ENCODE peak calls at places on chromosomes 5 and 9, in four cellular contexts. E is H1, C is HepG2, X is GM12878. B is an unnamed sample.

GRCh38 chr5:115343855-115344254 is 47.4 kb upstream of the CCDC112 start:
- DNase-seq in E (no peak), C (peak; percentile 12), X (no peak), B (no peak)

GRCh38 chr5:95261369-95262175 is 23.3 kb downstream of the MCTP1 start:
- DNase-seq in E (no peak), C (peak; percentile 37), X (no peak), B (peak; percentile 31)

GRCh38 chr9:120344230-120344629 is 235.7 kb downstream of the CDK5RAP2 start:
- DNase-seq in E (no peak), C (peak; percentile 37), X (no peak), B (no peak)

GRCh38 chr5:155952486-155953105 is 374.4 kb upstream of the SGCD start:
- DNase-seq in E (no peak), C (no peak), X (no peak), B (no peak)

GRCh38 chr5:5598547-5599113 is 176.2 kb downstream of the ICE1 start:
- DNase-seq in E (no peak), C (no peak), X (no peak), B (peak; percentile 34)

GRCh38 chr5:154523704-154524103 is 45.7 kb upstream of the HAND1 start:
- DNase-seq in E (no peak), C (no peak), X (no peak), B (peak; percentile 40)

GRCh38 chr5:171720086-171720485 is 65.5 kb upstream of the SMIM23 start:
- DNase-seq in E (no peak), C (no peak), X (no peak), B (no peak)

GRCh38 chr5:175889910-175890684 is 18.7 kb downstream of the CPLX2 start:
- DNase-seq in E (no peak), C (peak; percentile 79), X (no peak), B (no peak)

GRCh38 chr9:80496901-80497565 is 925.3 kb downstream of the TLE4 start:
- DNase-seq in E (no peak), C (no peak), X (no peak), B (no peak)

GRCh38 chr9:121233906-121234901 is 32.5 kb upstream of the RAB14 start:
- DNase-seq in E (no peak), C (no peak), X (no peak), B (peak; percentile 32)

GRCh38 chr5:32709789-32710334 is 1.3 kb upstream of the NPR3 start:
- DNase-seq in E (no peak), C (peak; percentile 41), X (no peak), B (peak; percentile 47)
- TF ChIP-seq BRCA1 in E (no peak), C (no peak), X (no peak), B (no peak)

GRCh38 chr5:98769006-98769255 is 4.5 kb upstream of the RGMB start:
- DNase-seq in E (no peak), C (no peak), X (no peak), B (no peak)

GRCh38 chr5:98769256-98770157 is 4.0 kb upstream of the RGMB start:
- DNase-seq in E (no peak), C (no peak), X (no peak), B (no peak)

GRCh38 chr5:98771389-98772109 is 1.9 kb upstream of the RGMB start:
- DNase-seq in E (no peak), C (peak; percentile 83), X (peak; percentile 40), B (peak; percentile 72)

GRCh38 chr5:98770911-98771322 is 2.5 kb upstream of the RGMB start:
- DNase-seq in E (no peak), C (no peak), X (no peak), B (no peak)

GRCh38 chr5:98770158-98770910 is 3.1 kb upstream of the RGMB start:
- DNase-seq in E (no peak), C (peak; percentile 41), X (no peak), B (no peak)
- TF ChIP-seq BRCA1 in E (no peak), C (no peak), X (no peak), B (no peak)

DNA sequence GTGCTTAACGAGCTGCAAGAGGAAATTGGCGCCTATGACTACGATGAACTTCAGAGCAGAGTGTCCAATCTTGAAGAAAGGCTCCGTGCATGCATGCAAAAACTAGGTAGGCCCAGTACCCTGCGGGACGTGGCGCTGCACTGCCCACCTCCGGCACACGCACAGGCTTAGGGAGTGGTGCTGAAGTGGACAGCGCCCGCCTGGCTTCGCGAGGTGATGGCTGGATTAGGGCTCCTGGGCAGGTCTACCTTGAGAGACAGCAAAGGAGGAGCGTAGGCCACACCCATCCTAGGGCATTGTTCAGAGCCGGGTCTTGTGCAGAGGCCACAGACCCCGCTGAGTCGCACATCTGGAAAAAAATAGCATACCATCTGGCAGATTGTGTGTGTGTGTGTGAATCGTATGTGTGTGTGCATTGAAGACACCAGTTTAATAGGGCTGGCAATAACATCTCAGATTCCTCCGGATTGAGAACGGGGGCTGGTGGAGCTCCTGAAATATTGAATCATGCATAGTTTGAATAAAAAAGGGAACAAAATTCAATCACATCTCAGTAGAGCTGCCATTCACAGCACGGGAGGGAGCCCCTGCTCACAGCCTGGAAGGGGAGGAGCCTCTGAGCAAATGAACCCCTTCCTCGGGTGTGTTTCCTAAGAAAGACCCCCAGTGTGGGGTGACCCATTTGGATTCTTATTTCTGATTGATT is 11.1 kb downstream of the OLFM1 start:
- DNase-seq in E (peak; percentile 36), C (no peak), X (no peak), B (peak; percentile 71)
- TF ChIP-seq BRCA1 in E (no peak), C (no peak), X (no peak), B (no peak)

GRCh38 chr5:77209495-77210090 is 887 bp upstream of the PDE8B start:
- DNase-seq in E (no peak), C (no peak), X (no peak), B (no peak)

GRCh38 chr5:77211691-77212047 is 1.2 kb downstream of the PDE8B start:
- DNase-seq in E (no peak), C (no peak), X (no peak), B (no peak)

GRCh38 chr5:77210091-77211012 is at the start of gene PDE8B:
- DNase-seq in E (no peak), C (no peak), X (no peak), B (no peak)

GRCh38 chr5:77213601-77214000 is 3.1 kb downstream of the PDE8B start:
- DNase-seq in E (no peak), C (no peak), X (no peak), B (no peak)

DNA sequence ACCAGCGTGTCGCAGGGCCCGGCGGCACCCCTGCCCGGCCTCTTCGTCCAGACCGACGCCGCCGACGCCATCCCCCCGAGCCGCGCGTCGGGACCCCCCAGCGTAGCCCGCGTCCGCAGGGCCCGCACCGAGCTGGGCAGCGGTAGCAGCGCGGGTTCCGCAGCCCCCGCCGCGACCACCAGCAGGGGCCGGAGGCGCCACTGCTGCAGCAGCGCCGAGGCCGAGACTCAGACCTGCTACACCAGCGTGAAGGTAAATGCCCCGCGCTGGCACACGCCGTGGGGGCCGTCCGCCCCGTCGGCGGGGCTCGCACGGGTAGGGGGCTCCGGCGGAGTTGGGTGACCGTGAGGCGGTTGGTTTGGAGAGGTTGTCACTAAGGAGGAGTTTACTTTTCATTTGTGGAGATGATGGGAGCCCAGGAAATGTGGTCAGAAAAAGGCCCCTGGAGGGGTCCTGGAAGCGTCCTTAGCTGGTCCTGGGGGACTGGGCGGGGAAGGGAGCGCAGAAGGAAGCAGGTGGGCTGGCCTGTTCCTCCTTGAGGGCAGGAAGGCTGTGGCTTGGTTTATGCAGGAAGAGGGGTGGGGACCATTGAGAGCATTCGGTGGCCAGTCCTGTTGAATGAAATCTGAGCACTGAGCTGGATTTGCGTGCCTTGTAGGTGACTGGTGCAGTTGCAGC is 672 bp downstream of the PDE8B start:
- DNase-seq in E (peak; percentile 25), C (no peak), X (no peak), B (no peak)
- TF ChIP-seq BRCA1 in E (no peak), C (no peak), X (no peak), B (no peak)

GRCh38 chr9:68728731-68729130 is 23.7 kb downstream of the PIP5K1B start:
- DNase-seq in E (no peak), C (no peak), X (no peak), B (no peak)

GRCh38 chr9:68732405-68733020 is 27.5 kb downstream of the PIP5K1B start:
- DNase-seq in E (no peak), C (peak; percentile 98), X (no peak), B (no peak)

GRCh38 chr9:68731857-68732256 is 26.8 kb downstream of the PIP5K1B start:
- DNase-seq in E (no peak), C (no peak), X (no peak), B (no peak)

GRCh38 chr9:68733021-68733405 is 28.0 kb downstream of the PIP5K1B start:
- DNase-seq in E (no peak), C (no peak), X (no peak), B (no peak)

DNA sequence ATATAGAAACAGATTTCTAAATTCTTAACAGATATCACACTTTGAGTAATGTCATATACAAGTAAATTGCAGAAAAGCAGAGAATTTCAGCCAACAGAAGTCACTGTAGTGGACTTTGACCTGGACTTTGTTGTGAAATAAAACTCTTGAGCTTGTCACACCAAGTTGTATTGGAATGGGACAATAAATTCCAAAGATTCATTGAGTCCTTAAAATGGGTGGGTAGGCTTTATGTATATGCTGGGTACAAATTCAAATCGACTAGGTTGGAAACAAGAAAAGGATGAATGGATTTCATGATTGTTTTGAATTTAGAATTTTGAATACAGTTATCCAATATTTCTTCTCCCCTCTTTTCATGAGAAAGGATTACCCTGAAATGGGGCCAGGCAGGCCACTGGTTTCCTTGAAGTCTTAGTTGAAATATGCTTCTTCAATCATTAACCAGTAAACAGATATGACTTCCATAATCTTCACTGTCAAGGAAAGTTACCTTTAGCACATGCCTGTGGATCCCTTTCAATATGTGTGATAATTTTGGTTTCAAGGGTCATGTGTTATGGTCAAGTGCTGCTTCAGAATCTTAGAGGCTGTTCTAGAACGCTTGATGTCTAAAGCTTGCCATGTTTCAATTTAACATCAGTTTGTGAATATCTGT is 25.7 kb downstream of the PIP5K1B start:
- DNase-seq in E (no peak), C (peak; percentile 63), X (no peak), B (no peak)
- TF ChIP-seq BRCA1 in E (no peak), C (no peak), X (no peak), B (no peak)

GRCh38 chr9:76620586-76620985 is 143.7 kb upstream of the PCA3 start:
- DNase-seq in E (no peak), C (no peak), X (no peak), B (no peak)

GRCh38 chr9:76619645-76620044 is 144.6 kb upstream of the PCA3 start:
- DNase-seq in E (no peak), C (no peak), X (no peak), B (no peak)

GRCh38 chr9:76616780-76617179 is 147.5 kb upstream of the PCA3 start:
- DNase-seq in E (no peak), C (no peak), X (no peak), B (no peak)

GRCh38 chr9:76617510-76618194 is 146.6 kb upstream of the PCA3 start:
- DNase-seq in E (no peak), C (no peak), X (no peak), B (no peak)

DNA sequence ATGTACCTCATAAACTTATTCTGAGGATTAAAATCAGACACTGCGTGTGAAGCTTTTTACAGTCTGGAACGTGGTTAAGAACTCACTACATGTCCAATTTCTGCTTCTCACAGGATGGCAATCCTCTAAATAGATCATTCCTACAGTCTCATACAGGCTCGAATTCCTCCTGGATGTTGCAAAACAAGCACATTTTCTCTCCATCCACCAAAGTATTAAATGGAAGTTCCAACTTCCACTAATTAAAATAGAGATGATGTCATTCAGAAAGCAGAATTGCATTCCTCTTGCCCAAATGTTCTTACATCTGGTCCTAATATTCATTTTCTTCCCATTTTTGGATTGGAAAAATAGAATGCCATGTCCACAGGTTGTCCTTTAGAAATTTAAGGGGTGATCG is 145.5 kb upstream of the PCA3 start:
- DNase-seq in E (no peak), C (no peak), X (no peak), B (no peak)
- TF ChIP-seq BRCA1 in E (no peak), C (no peak), X (no peak), B (no peak)

B was measured in K562.